ENCODE peak calls at places on chromosomes 11 and 22, in ten cellular contexts. H is cardiac fibroblast; C is fibroblast of lung; M is BE2C; D is cardiac muscle cell; J is PC-3; S is HFF-Myc; A is right atrium auricular region; Z is psoas muscle; B is CD8-positive, alpha-beta T cell. I is an unnamed sample.

GRCh38 chr22:27130949-27131745 is 473.8 kb downstream of the MIAT start:
- DNase-seq in J (no peak), A (no peak), H (no peak), D (no peak), Z (no peak), B (no peak), S (no peak), M (no peak), C (peak; percentile 85), I (no peak)

GRCh38 chr11:1744879-1745700 is 5.3 kb downstream of the IFITM10 start:
- DNase-seq in Z (no peak), H (no peak), B (no peak), C (no peak), S (no peak), J (no peak), M (no peak), A (no peak), D (no peak), I (no peak)

GRCh38 chr11:88439356-88439755 is 101.8 kb upstream of the CTSC start:
- DNase-seq in D (no peak), H (no peak), Z (no peak), J (peak; percentile 64), M (no peak), S (no peak), A (no peak), B (no peak), C (no peak), I (no peak)

GRCh38 chr11:8006349-8006977 is 19.3 kb downstream of the EIF3F start:
- DNase-seq in S (no peak), M (peak; percentile 66), J (peak; percentile 82), H (peak; percentile 82), C (peak; percentile 53), A (no peak), D (peak; percentile 80), Z (peak; percentile 15), B (peak; percentile 33), I (peak; percentile 75)

GRCh38 chr11:7522106-7522505 is 8.3 kb downstream of the PPFIBP2 start:
- DNase-seq in H (no peak), J (no peak), B (no peak), D (no peak), S (no peak), A (no peak), C (no peak), M (no peak), Z (no peak), I (no peak)

GRCh38 chr11:73030130-73030529 is 112.0 kb downstream of the FCHSD2 start:
- DNase-seq in Z (no peak), B (no peak), M (no peak), A (no peak), S (no peak), C (no peak), H (no peak), D (no peak), J (no peak), I (no peak)

GRCh38 chr22:17140022-17140421 is 18.9 kb upstream of the TMEM121B start:
- DNase-seq in D (no peak), C (no peak), B (no peak), M (no peak), J (no peak), Z (no peak), S (no peak), H (no peak), A (no peak), I (no peak)

GRCh38 chr22:19111584-19111983 is 10.6 kb downstream of the DGCR2 start:
- DNase-seq in M (no peak), B (no peak), Z (no peak), D (no peak), J (no peak), A (no peak), H (no peak), S (no peak), C (no peak), I (no peak)

GRCh38 chr11:57639321-57640067 is 10.2 kb downstream of the YPEL4 start:
- DNase-seq in D (peak; percentile 85), J (peak; percentile 51), C (peak; percentile 68), S (no peak), Z (no peak), H (peak; percentile 84), M (peak; percentile 28), A (no peak), B (no peak), I (no peak)

GRCh38 chr11:57641426-57641825 is 8.3 kb downstream of the YPEL4 start:
- DNase-seq in M (no peak), B (no peak), J (peak; percentile 76), A (no peak), D (peak; percentile 75), S (no peak), Z (no peak), C (peak; percentile 48), H (peak; percentile 81), I (peak; percentile 73)

GRCh38 chr11:57640068-57640800 is 9.5 kb downstream of the YPEL4 start:
- DNase-seq in J (no peak), S (no peak), Z (no peak), D (no peak), B (no peak), C (no peak), H (no peak), A (no peak), M (no peak), I (no peak)

GRCh38 chr11:57638811-57639320 is 10.8 kb downstream of the YPEL4 start:
- DNase-seq in J (no peak), Z (no peak), A (no peak), H (no peak), C (no peak), M (no peak), B (no peak), S (no peak), D (no peak), I (no peak)

DNA sequence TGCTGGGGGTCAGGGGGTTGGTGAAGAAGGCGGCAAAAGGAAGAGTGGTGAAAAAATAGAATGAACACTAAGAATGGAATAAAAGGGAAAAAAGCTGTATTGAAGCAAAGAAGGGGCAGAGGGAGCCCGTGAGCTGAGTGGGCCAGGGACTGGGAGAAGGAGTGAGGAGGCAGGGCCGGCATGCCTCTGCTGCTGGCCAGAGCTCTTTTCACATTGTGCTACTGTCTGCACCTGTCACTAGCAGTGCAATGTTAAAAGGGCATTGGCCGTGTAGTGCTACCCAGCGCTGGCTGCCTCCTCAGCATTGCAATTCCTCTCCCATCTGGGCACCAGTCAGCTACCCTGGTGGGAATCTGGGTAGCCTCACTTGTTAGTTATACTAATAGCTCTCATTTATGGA is 8.7 kb downstream of the YPEL4 start:
- DNase-seq in A (no peak), M (peak; percentile 31), H (peak; percentile 57), D (peak; percentile 51), J (no peak), B (no peak), S (no peak), C (no peak), Z (peak; percentile 20), I (no peak)
- TF ChIP-seq CTCF in A (no peak), M (peak; percentile 22), H (peak; percentile 56), D (peak; percentile 45), J (no peak), B (no peak), S (peak; percentile 31), C (peak; percentile 48), Z (peak; percentile 5), I (peak; percentile 53)

DNA sequence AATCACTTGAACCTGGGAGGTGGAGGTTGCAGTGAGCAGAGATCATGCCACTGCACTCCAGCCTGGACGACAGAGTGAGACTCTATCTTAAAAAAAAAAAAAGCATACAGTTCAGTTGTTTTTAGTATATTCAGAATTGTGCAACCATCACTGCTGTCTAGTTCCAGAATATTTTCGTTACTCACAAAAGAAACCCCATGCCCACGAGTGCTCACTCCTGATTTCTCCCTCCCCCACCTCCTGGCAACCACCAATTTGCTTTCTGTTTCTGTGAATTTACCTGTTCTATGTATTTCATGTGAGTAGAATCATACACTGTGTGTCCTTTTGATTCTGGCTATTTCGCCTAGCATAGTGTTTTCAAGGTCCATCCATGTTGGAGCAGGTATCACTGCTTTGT is 24.8 kb downstream of the PTPRJ start:
- DNase-seq in B (peak; percentile 42), J (no peak), M (no peak), Z (no peak), C (no peak), S (no peak), A (no peak), D (peak; percentile 67), H (peak; percentile 60), I (peak; percentile 43)
- H3K4me3 ChIP-seq in B (peak overlapping the region; percentile 7), J (no peak overlapping the region), M (no peak overlapping the region), Z (no peak overlapping the region), C (no peak overlapping the region), S (no peak overlapping the region), A (no peak overlapping the region), D (no peak overlapping the region), H (no peak overlapping the region), I (no peak overlapping the region)

DNA sequence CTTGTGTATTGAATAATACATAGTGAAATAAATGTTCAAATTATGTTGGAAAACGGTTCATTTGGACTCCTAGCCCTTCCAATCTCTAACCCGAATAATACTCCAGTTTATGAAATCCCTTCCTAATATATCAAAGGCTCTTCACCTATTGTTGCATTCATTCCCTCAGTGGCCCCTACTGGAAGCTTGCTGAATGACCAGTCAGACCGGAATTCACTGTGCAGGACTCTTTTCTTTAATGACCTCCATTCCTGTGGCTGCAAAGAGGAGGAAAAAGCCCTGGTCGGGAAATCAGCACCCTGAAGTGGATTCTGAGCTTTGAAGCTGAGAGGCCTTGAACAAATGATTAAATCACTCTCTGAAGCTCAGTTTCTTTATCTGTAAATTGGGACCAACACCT is 19.1 kb upstream of the RCN1 start:
- DNase-seq in J (peak; percentile 77), D (peak; percentile 74), C (peak; percentile 84), H (peak; percentile 66), A (no peak), S (no peak), Z (no peak), B (no peak), M (no peak), I (peak; percentile 75)
- TF ChIP-seq CTCF in J (peak; percentile 60), D (peak; percentile 66), C (peak; percentile 59), H (peak; percentile 74), A (no peak), S (peak; percentile 46), Z (no peak), B (no peak), M (peak; percentile 32), I (peak; percentile 82)

GRCh38 chr11:117983163-117983475 is 3.1 kb upstream of the IL10RA start:
- DNase-seq in A (no peak), S (no peak), M (no peak), J (no peak), C (no peak), H (no peak), B (no peak), Z (no peak), D (no peak), I (no peak)

GRCh38 chr11:117978982-117979381 is 7.2 kb upstream of the IL10RA start:
- DNase-seq in A (peak; percentile 23), M (no peak), Z (no peak), C (no peak), D (no peak), J (no peak), S (no peak), B (no peak), H (no peak), I (no peak)

GRCh38 chr11:117979481-117980211 is 6.5 kb upstream of the IL10RA start:
- DNase-seq in M (no peak), D (no peak), C (no peak), J (no peak), B (no peak), H (no peak), S (no peak), A (peak; percentile 57), Z (no peak), I (no peak)

GRCh38 chr11:117980716-117981115 is 5.5 kb upstream of the IL10RA start:
- DNase-seq in S (no peak), Z (no peak), C (no peak), J (no peak), D (no peak), M (no peak), A (peak; percentile 30), B (no peak), H (no peak), I (no peak)

GRCh38 chr11:117980280-117980679 is 5.9 kb upstream of the IL10RA start:
- DNase-seq in J (no peak), D (no peak), B (no peak), S (no peak), H (no peak), C (no peak), A (no peak), M (no peak), Z (no peak), I (no peak)
- H3K4me3 ChIP-seq in J (no peak overlapping the region), D (no peak overlapping the region), B (no peak overlapping the region), S (no peak overlapping the region), H (no peak overlapping the region), C (no peak overlapping the region), A (no peak overlapping the region), M (no peak overlapping the region), Z (no peak overlapping the region), I (no peak overlapping the region)